ENCODE peak calls at places on chromosomes 13 and 19, in six cellular contexts. V is DND-41, N is astrocyte of the spinal cord, W is stomach, X is SK-N-SH, P is fibroblast of pulmonary artery. D is an unnamed sample.

GRCh38 chr19:28971011-28971410 is 241.9 kb downstream of the UQCRFS1 start:
- DNase-seq in X (no peak), N (no peak), W (no peak), P (peak), V (no peak), D (peak)

GRCh38 chr19:33676999-33677665 is 55.4 kb downstream of the CHST8 start:
- DNase-seq in P (no peak), W (peak), X (peak), V (no peak), N (no peak), D (no peak)

GRCh38 chr19:33252418-33252962 is 26.8 kb upstream of the SLC7A10 start:
- DNase-seq in N (no peak), P (no peak), X (no peak), W (no peak), V (no peak), D (no peak)

GRCh38 chr13:30898721-30899188 is 7.3 kb upstream of the MEDAG start:
- DNase-seq in W (no peak), V (no peak), P (peak), X (no peak), N (peak), D (peak)

GRCh38 chr19:21148681-21149080 is 6.8 kb downstream of the ZNF431 start:
- DNase-seq in N (no peak), W (no peak), V (no peak), X (no peak), P (no peak), D (no peak)

GRCh38 chr13:74485757-74486156 is 351.6 kb upstream of the KLF12 start:
- DNase-seq in N (no peak), V (no peak), P (no peak), X (no peak), W (no peak), D (no peak)

GRCh38 chr13:28637714-28638355 is 21.1 kb upstream of the POMP start:
- DNase-seq in P (no peak), N (peak), W (no peak), V (peak), X (no peak), D (peak)

GRCh38 chr13:42971670-42972355 is 20.2 kb downstream of the EPSTI1 start:
- DNase-seq in X (no peak), W (no peak), P (peak), V (no peak), N (no peak), D (peak)

GRCh38 chr19:6233051-6233826 is 46.5 kb downstream of the MLLT1 start:
- DNase-seq in X (no peak), P (peak), W (peak), V (no peak), N (peak), D (peak)

GRCh38 chr19:49441210-49441959 is at the start of gene SLC17A7:
- DNase-seq in P (no peak), N (no peak), V (peak), W (no peak), X (peak), D (no peak)

GRCh38 chr19:58499021-58499927 is 12.5 kb downstream of the SLC27A5 start:
- DNase-seq in X (peak), P (peak), N (peak), V (peak), W (peak), D (peak)

GRCh38 chr13:27172495-27172842 is 858 bp upstream of the USP12 start:
- DNase-seq in N (no peak), V (peak), W (no peak), P (peak), X (peak), D (no peak)

GRCh38 chr13:24097064-24097463 is 63.5 kb upstream of the SPATA13 start:
- DNase-seq in P (peak), N (peak), V (peak), X (no peak), W (no peak), D (peak)

GRCh38 chr19:10603084-10603872 is 16.2 kb upstream of the AP1M2 start:
- DNase-seq in W (peak), X (peak), V (peak), P (no peak), N (no peak), D (peak)

GRCh38 chr13:63625869-63626268 is 2210.2 kb upstream of the PCDH20 start:
- DNase-seq in V (no peak), X (no peak), W (no peak), N (peak), P (peak), D (peak)

GRCh38 chr13:31001647-31002046 is 69.2 kb downstream of the TEX26 start:
- DNase-seq in V (no peak), X (no peak), N (no peak), P (peak), W (no peak), D (no peak)

GRCh38 chr13:101406787-101407186 is 9.5 kb downstream of the NALCN start:
- DNase-seq in P (no peak), V (no peak), N (no peak), W (no peak), X (no peak), D (no peak)

GRCh38 chr13:106533101-106533939 is 2.1 kb downstream of the EFNB2 start:
- DNase-seq in P (peak), W (peak), V (no peak), X (peak), N (peak), D (peak)

GRCh38 chr19:48630289-48631036 is 6.7 kb downstream of the DBP start:
- DNase-seq in W (peak), N (peak), P (peak), X (no peak), V (peak), D (peak)

GRCh38 chr19:16462757-16463250 is 9.0 kb downstream of the EPS15L1 start:
- DNase-seq in P (no peak), V (no peak), X (no peak), N (no peak), W (peak), D (peak)

GRCh38 chr13:112576191-112576590 is 11.8 kb downstream of the TUBGCP3 start:
- DNase-seq in P (no peak), V (no peak), W (no peak), X (no peak), N (no peak), D (no peak)

GRCh38 chr19:46609511-46610412 is 8.6 kb downstream of the CALM3 start:
- DNase-seq in X (peak), W (no peak), P (no peak), V (no peak), N (no peak), D (no peak)

GRCh38 chr13:95564948-95565347 is 12.4 kb downstream of the CLDN10 start:
- DNase-seq in W (no peak), X (no peak), N (peak), P (peak), V (no peak), D (peak)

GRCh38 chr13:32663660-32664059 is 77.4 kb downstream of the PDS5B start:
- DNase-seq in N (no peak), W (no peak), P (no peak), X (no peak), V (no peak), D (no peak)

GRCh38 chr13:105177265-105177900 is 1358.1 kb downstream of the EFNB2 start:
- DNase-seq in N (no peak), W (no peak), P (no peak), V (no peak), X (no peak), D (no peak)

GRCh38 chr13:20847298-20847697 is 55.2 kb downstream of the XPO4 start:
- DNase-seq in N (no peak), V (no peak), P (peak), X (no peak), W (no peak), D (peak)

GRCh38 chr13:37701306-37701705 is 102.7 kb upstream of the POSTN start:
- DNase-seq in P (peak), X (no peak), W (no peak), N (peak), V (no peak), D (peak)

GRCh38 chr13:30504081-30504480 is 38.3 kb upstream of the HMGB1 start:
- DNase-seq in X (no peak), W (no peak), P (peak), N (no peak), V (peak), D (peak)

GRCh38 chr13:96996097-96996496 is 1.8 kb upstream of the OXGR1 start:
- DNase-seq in N (no peak), V (no peak), P (no peak), X (no peak), W (no peak), D (no peak)

GRCh38 chr19:566403-566802 is 6.0 kb upstream of the BSG start:
- DNase-seq in W (no peak), N (no peak), X (peak), V (no peak), P (peak), D (no peak)

GRCh38 chr13:99086149-99086868 is 108.4 kb upstream of the DOCK9 start:
- DNase-seq in N (peak), W (peak), X (peak), P (peak), V (peak), D (peak)

DNA sequence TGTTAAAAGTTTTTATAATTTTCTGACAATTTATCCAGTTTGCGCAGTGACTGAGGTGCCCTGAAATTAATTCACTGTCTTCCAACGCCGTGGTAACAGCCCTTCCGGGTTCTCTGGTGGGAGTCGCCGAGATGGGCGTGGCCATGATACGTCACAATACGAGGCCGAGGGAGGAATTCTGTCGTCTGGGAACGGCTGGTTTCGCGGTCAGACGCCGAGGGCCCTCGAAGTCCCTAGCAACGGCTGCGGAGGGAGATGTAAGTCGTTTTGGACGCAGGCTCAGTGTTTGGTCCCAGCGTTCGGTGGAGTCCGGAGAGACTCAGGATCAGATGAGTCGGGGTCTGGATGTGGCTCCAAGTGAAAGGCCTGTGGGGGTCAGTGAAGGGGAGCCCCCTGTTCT is 21.7 kb downstream of the ZNF613 start:
- DNase-seq in X (peak), P (peak), V (no peak), W (no peak), N (peak), D (peak)
- H3K4me3 ChIP-seq in X (peak), P (peak), V (no peak), W (no peak), N (peak), D (no peak)

GRCh38 chr19:2952953-2953481 is 8.2 kb upstream of the ZNF77 start:
- DNase-seq in N (no peak), W (peak), P (no peak), V (no peak), X (no peak), D (no peak)
- TF ChIP-seq CTCF in N (no peak), W (no peak), P (no peak), V (no peak), X (no peak), D (no peak)

GRCh38 chr19:56109216-56109615 is 11.9 kb downstream of the ZNF787 start:
- DNase-seq in X (no peak), W (no peak), V (no peak), P (peak), N (no peak), D (peak)
- H3K4me3 ChIP-seq in X (no peak), W (peak), V (no peak), P (peak), N (no peak), D (no peak)

GRCh38 chr19:40908981-40909380 is 26.9 kb upstream of the CYP2A7 start:
- DNase-seq in V (no peak), N (peak), X (no peak), P (no peak), W (no peak), D (no peak)
- TF ChIP-seq CTCF in V (no peak), N (peak), X (no peak), P (no peak), W (peak), D (peak)

GRCh38 chr19:35897706-35898451 is 2.5 kb downstream of the NFKBID start:
- DNase-seq in X (peak), W (no peak), N (no peak), V (no peak), P (no peak), D (no peak)
- H3K4me3 ChIP-seq in X (no peak), W (peak), N (peak), V (no peak), P (peak), D (peak)

GRCh38 chr19:42290136-42290522 is 11.8 kb upstream of the PRR19 start:
- DNase-seq in V (no peak), N (no peak), W (no peak), P (no peak), X (no peak), D (no peak)

GRCh38 chr19:42292042-42292960 is 9.6 kb upstream of the PRR19 start:
- DNase-seq in P (no peak), N (no peak), X (no peak), W (no peak), V (no peak), D (no peak)

GRCh38 chr19:42291437-42291815 is 10.5 kb upstream of the PRR19 start:
- DNase-seq in V (no peak), P (no peak), W (peak), N (no peak), X (no peak), D (no peak)

GRCh38 chr19:42289556-42290041 is 12.3 kb upstream of the PRR19 start:
- DNase-seq in X (no peak), V (no peak), N (no peak), P (no peak), W (no peak), D (no peak)

DNA sequence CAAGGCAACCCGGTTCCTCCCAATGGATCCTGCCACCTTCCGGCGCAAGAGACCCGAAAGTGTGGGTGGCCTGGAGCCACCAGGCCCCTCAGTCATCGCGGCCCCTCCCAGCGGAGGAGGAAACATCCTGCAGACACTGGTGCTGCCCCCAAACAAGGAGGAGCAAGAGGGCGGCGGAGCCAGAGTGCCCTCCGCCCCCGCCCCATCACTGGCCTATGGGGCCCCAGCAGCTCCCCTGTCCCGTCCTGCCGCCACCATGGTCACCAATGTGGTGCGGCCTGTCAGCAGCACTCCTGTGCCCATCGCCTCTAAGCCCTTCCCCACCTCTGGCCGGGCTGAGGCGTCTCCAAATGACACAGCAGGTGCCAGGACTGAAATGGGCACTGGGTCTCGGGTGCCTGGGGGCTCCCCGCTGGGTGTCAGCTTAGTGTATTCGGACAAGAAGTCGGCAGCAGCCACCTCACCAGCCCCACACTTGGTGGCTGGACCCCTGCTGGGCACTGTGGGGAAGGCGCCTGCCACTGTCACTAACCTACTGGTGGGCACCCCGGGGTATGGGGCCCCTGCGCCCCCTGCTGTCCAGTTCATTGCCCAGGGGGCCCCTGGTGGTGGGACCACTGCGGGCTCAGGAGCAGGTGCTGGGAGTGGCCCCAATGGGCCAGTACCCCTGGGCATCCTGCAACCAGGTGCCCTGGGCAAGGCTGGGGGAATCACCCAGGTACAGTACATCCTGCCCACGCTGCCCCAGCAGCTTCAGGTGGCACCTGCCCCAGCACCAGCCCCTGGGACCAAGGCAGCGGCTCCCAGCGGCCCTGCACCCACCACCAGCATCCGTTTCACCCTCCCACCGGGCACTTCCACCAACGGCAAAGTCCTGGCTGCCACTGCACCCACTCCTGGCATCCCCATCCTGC is 11.2 kb upstream of the PRR19 start:
- DNase-seq in P (no peak), W (no peak), V (peak), N (no peak), X (peak), D (no peak)
- TF ChIP-seq CTCF in P (peak), W (peak), V (peak), N (peak), X (peak), D (peak)

GRCh38 chr13:113816925-113817859 is 46.7 kb downstream of the GAS6 start:
- DNase-seq in N (peak), X (peak), W (peak), P (peak), V (peak), D (peak)

GRCh38 chr13:113814435-113814821 is 49.4 kb downstream of the GAS6 start:
- DNase-seq in P (peak), X (no peak), W (no peak), N (peak), V (no peak), D (peak)

GRCh38 chr13:113816248-113816924 is 47.5 kb downstream of the GAS6 start:
- DNase-seq in N (no peak), V (peak), W (no peak), P (no peak), X (no peak), D (no peak)

GRCh38 chr13:113813749-113814434 is 50.0 kb downstream of the GAS6 start:
- DNase-seq in V (no peak), X (no peak), W (no peak), N (no peak), P (peak), D (no peak)

DNA sequence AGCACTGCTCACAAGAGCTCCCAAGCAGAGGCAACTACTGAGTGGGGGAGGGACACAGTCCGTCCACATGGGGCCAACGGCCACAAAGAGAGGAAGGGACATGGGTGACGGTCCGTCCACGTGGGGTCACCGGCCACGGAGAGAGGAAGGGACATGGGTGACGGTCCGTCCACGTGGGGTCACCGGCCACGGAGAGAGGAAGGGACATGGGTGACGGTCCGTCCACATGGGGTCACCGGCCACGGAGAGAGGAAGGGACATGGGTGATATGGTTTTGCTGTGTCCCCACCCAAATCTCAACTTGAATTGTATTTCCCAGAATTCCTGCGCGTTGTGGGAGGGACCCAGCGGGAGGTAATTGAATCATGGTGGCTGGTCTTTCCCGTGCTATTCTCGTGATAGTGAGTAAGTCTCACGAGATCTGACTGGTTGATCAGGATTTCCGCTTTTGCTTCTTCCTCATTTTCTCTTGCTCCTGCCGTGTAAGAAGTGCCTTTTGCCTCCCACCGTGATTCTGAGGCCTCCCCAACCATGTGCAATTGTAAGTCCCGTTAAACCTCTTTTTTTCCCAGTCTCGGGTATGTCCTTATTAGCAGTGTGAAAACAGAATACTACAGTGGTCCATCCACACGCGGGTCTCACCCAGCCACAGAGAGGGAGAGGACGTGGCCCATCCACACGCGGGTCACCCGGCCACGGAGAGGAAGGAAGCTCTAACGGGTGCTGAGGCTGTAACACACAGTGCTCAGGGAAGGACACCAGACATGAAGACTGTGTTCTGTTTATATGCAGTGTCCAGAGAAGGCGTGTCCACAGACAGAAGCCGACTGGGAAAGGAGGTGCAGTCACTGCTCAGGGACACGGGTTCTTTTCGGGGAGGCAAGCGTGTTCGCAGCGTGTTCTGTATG is 48.5 kb downstream of the GAS6 start:
- DNase-seq in V (peak), X (no peak), N (no peak), W (no peak), P (no peak), D (no peak)
- H3K4me3 ChIP-seq in V (no peak), X (no peak), N (no peak), W (peak), P (no peak), D (no peak)

D was measured in cardiac fibroblast.